ENCODE peak calls at places on chromosomes 11 and 22, in seven cellular contexts. X, Q, P, Z, S, O and G are unnamed samples.
A peak's percentile ranks its signal among the peaks of the same experiment; 100 is the strongest.

GRCh38 chr11:16883179-16883578 is 131.0 kb downstream of the PLEKHA7 start:
- DNase-seq in Z (no peak), S (no peak), P (no peak), O (peak; percentile 24), Q (no peak), X (peak; percentile 39), G (peak; percentile 22)

GRCh38 chr11:62444271-62444833 is 25.5 kb downstream of the SCGB1A1 start:
- DNase-seq in P (peak; percentile 16), O (no peak), X (no peak), Q (no peak), S (peak; percentile 75), Z (no peak), G (no peak)

GRCh38 chr22:37804886-37805857 is 2.6 kb upstream of the GCAT start:
- DNase-seq in Z (peak; percentile 97), P (no peak), Q (peak; percentile 73), X (peak; percentile 67), S (peak; percentile 70), O (no peak), G (peak; percentile 87)

GRCh38 chr11:93512073-93512475 is 31.1 kb downstream of the SMCO4 start:
- DNase-seq in Q (no peak), S (no peak), O (no peak), P (peak; percentile 64), X (no peak), Z (no peak), G (no peak)

GRCh38 chr11:67301951-67302516 is 1.3 kb upstream of the SSH3 start:
- DNase-seq in Q (no peak), Z (peak; percentile 75), S (peak; percentile 68), P (no peak), X (no peak), O (peak; percentile 7), G (peak; percentile 59)

GRCh38 chr11:71895961-71896360 is 17.7 kb downstream of the DEFB131B start:
- DNase-seq in Z (no peak), O (no peak), X (no peak), Q (no peak), S (no peak), P (no peak), G (no peak)

GRCh38 chr11:12706531-12707499 is 32.6 kb downstream of the TEAD1 start:
- DNase-seq in O (peak; percentile 63), Z (no peak), P (no peak), S (no peak), Q (peak; percentile 57), X (no peak), G (no peak)

GRCh38 chr22:25494774-25495173 is 69.7 kb upstream of the GRK3 start:
- DNase-seq in Z (no peak), O (no peak), P (peak; percentile 72), Q (no peak), S (no peak), X (no peak), G (no peak)

GRCh38 chr11:117918366-117919255 is 10.6 kb downstream of the TMPRSS13 start:
- DNase-seq in Z (no peak), P (no peak), Q (no peak), O (no peak), S (no peak), X (no peak), G (no peak)

GRCh38 chr11:110305169-110306018 is 9.0 kb upstream of the RDX start:
- DNase-seq in X (no peak), Q (peak; percentile 82), Z (no peak), P (no peak), O (no peak), S (no peak), G (peak; percentile 68)
- TF ChIP-seq CEBPB in X (no peak), Q (no peak), Z (no peak), P (no peak), O (no peak), S (no peak), G (peak; percentile 71)

GRCh38 chr11:69350596-69350995 is 56.6 kb downstream of the MYEOV start:
- DNase-seq in Z (no peak), P (no peak), X (no peak), Q (no peak), S (no peak), O (no peak), G (no peak)

GRCh38 chr11:69353696-69354544 is 60.0 kb downstream of the MYEOV start:
- DNase-seq in Z (peak; percentile 45), O (no peak), S (no peak), Q (no peak), X (no peak), P (no peak), G (no peak)

GRCh38 chr11:69351460-69351859 is 57.5 kb downstream of the MYEOV start:
- DNase-seq in X (no peak), P (no peak), Q (no peak), S (peak; percentile 85), O (no peak), Z (no peak), G (no peak)

GRCh38 chr11:69352715-69353325 is 58.9 kb downstream of the MYEOV start:
- DNase-seq in Z (peak; percentile 34), O (no peak), P (no peak), S (peak; percentile 99), X (peak; percentile 54), Q (no peak), G (peak; percentile 60)

GRCh38 chr11:69352181-69352580 is 58.2 kb downstream of the MYEOV start:
- DNase-seq in P (no peak), S (no peak), X (no peak), Q (no peak), Z (no peak), O (no peak), G (no peak)
- H3K4me2 ChIP-seq in P (no peak overlapping the region), S (no peak overlapping the region), X (peak overlapping the region; percentile 76), Q (no peak overlapping the region), Z (no peak overlapping the region), O (no peak overlapping the region), G (peak overlapping the region; percentile 46)

DNA sequence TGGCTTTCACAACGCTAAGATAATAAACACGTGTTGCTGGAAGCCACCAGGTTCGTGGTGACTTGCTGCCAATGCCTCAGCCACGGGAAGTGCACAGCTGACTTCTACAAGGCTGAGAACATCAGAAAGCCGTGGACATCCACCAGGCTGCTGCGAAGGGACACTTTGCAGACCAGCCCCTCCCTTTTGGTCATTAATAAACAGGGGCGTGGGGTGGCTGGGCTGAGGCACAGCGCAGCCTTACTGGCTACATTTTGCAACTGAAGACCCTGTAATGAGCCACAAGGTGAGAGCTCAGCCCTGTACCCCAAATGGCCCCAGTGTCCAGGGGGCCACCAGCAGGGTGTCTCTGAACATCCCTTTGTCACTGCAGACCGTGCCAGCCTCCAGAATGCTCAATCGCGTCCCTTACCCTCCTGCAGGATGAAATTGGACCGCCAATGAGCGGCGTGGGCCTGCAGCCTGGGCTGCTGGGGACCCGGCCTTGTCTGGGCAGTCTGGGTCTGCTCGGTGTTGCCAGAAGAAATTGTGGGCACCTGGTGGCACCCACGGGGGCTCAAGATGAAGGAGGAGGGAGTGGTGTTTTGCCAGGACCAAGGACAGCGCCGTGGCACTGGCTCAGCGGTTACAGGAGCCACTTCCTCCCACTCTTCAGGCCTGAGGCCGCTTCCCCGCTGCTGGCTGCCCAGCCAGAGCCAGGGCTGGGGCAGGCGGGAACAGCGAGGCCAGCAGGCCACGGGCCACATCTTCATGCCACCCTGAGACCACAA is 181.9 kb downstream of the CTTN start:
- DNase-seq in X (no peak), Z (peak; percentile 54), S (no peak), P (no peak), Q (no peak), O (no peak), G (no peak)
- TF ChIP-seq CEBPB in X (no peak), Z (no peak), S (no peak), P (no peak), Q (no peak), O (no peak), G (no peak)

GRCh38 chr11:69010964-69011623 is 2.0 kb downstream of the MRGPRF start:
- DNase-seq in S (peak; percentile 77), O (peak; percentile 97), X (peak; percentile 47), Q (no peak), Z (peak; percentile 88), P (no peak), G (no peak)

GRCh38 chr11:69013009-69013951 is at the start of gene MRGPRF:
- DNase-seq in X (no peak), S (peak; percentile 91), Z (peak; percentile 84), P (no peak), Q (no peak), O (peak; percentile 30), G (peak; percentile 40)

GRCh38 chr11:69012092-69013008 is 696 bp downstream of the MRGPRF start:
- DNase-seq in Z (peak; percentile 66), S (peak; percentile 57), Q (no peak), X (no peak), O (no peak), P (no peak), G (no peak)

GRCh38 chr11:69010361-69010891 is 2.6 kb downstream of the MRGPRF start:
- DNase-seq in S (peak; percentile 16), Q (no peak), Z (no peak), P (no peak), X (no peak), O (no peak), G (no peak)

GRCh38 chr11:69011624-69012091 is 1.4 kb downstream of the MRGPRF start:
- DNase-seq in Z (no peak), P (no peak), S (no peak), Q (no peak), X (no peak), O (no peak), G (no peak)
- H3K4me2 ChIP-seq in Z (peak overlapping the region; percentile 69), P (no peak overlapping the region), S (peak overlapping the region; percentile 90), Q (no peak overlapping the region), X (peak overlapping the region; percentile 78), O (no peak overlapping the region), G (no peak overlapping the region)

GRCh38 chr11:120134106-120134930 is 3.6 kb downstream of the TRIM29 start:
- DNase-seq in O (no peak), P (no peak), Z (peak; percentile 26), X (no peak), Q (no peak), S (no peak), G (no peak)
- TF ChIP-seq CEBPB in O (no peak), P (no peak), Z (no peak), X (no peak), Q (no peak), S (no peak), G (no peak)

GRCh38 chr11:122168218-122168617 is 52.2 kb upstream of the BLID start:
- DNase-seq in Z (no peak), P (no peak), S (no peak), Q (no peak), O (no peak), X (no peak), G (no peak)

GRCh38 chr11:122163420-122163819 is 47.4 kb upstream of the BLID start:
- DNase-seq in O (no peak), Z (no peak), S (peak; percentile 59), P (no peak), X (no peak), Q (no peak), G (no peak)

GRCh38 chr11:122170815-122171475 is 54.9 kb upstream of the BLID start:
- DNase-seq in Z (no peak), S (peak; percentile 94), P (no peak), O (no peak), Q (no peak), X (peak; percentile 61), G (peak; percentile 56)

GRCh38 chr11:122165972-122166371 is 50.0 kb upstream of the BLID start:
- DNase-seq in Q (no peak), O (no peak), Z (no peak), X (no peak), S (no peak), P (no peak), G (no peak)

GRCh38 chr11:122167100-122167499 is 51.1 kb upstream of the BLID start:
- DNase-seq in S (peak; percentile 85), X (peak; percentile 87), P (no peak), Z (no peak), Q (no peak), O (no peak), G (no peak)
- H3K4me2 ChIP-seq in S (peak overlapping the region; percentile 70), X (peak overlapping the region; percentile 58), P (no peak overlapping the region), Z (no peak overlapping the region), Q (no peak overlapping the region), O (no peak overlapping the region), G (peak overlapping the region; percentile 6)